ENCODE peak calls at places on chromosomes 7 and 10, in ten cellular contexts. One of them, this sample, is unnamed.

GRCh38 chr10:88465765-88466164 is 117.4 kb downstream of the RNLS start:
- DNase-seq in HT1080: no peak
- DNase-seq in lung: no peak
- DNase-seq in NCI-H1105: no peak
- DNase-seq in activated naive CD8-positive, alpha-beta T cell treated with anti-CD3 and anti-CD28 coated beads, Interleukin-2, amount 50 U/mL, for 24 hours: no peak
- DNase-seq in stimulated activated CD4-positive, alpha-beta T cell treated with anti-CD3 and anti-CD28 coated beads, Interleukin-12 subunit alpha, Interleukin-12 subunit beta, amount 100 ng/mL, for 4 hours: no peak
- DNase-seq in HFF-Myc: no peak
- DNase-seq in PC-9: no peak
- DNase-seq in cardiac muscle cell: no peak
- DNase-seq in Daoy: no peak
- DNase-seq in this sample: no peak

GRCh38 chr7:35258891-35259537 is 5.1 kb upstream of the TBX20 start:
- DNase-seq in PC-9: no peak
- DNase-seq in activated naive CD8-positive, alpha-beta T cell treated with anti-CD3 and anti-CD28 coated beads, Interleukin-2, amount 50 U/mL, for 24 hours: no peak
- DNase-seq in cardiac muscle cell: no peak
- DNase-seq in Daoy: no peak
- DNase-seq in lung: no peak
- DNase-seq in stimulated activated CD4-positive, alpha-beta T cell treated with anti-CD3 and anti-CD28 coated beads, Interleukin-12 subunit alpha, Interleukin-12 subunit beta, amount 100 ng/mL, for 4 hours: no peak
- DNase-seq in NCI-H1105: no peak
- DNase-seq in HFF-Myc: no peak
- DNase-seq in HT1080: no peak
- DNase-seq in this sample: no peak

GRCh38 chr7:24778543-24779282 is 21.4 kb upstream of the GSDME start:
- DNase-seq in activated naive CD8-positive, alpha-beta T cell treated with anti-CD3 and anti-CD28 coated beads, Interleukin-2, amount 50 U/mL, for 24 hours: no peak
- DNase-seq in HT1080: peak
- DNase-seq in lung: peak
- DNase-seq in stimulated activated CD4-positive, alpha-beta T cell treated with anti-CD3 and anti-CD28 coated beads, Interleukin-12 subunit alpha, Interleukin-12 subunit beta, amount 100 ng/mL, for 4 hours: no peak
- DNase-seq in cardiac muscle cell: no peak
- DNase-seq in NCI-H1105: no peak
- DNase-seq in PC-9: no peak
- DNase-seq in Daoy: peak
- DNase-seq in HFF-Myc: no peak
- DNase-seq in this sample: peak

GRCh38 chr10:69489506-69490090 is 38.3 kb downstream of the TSPAN15 start:
- DNase-seq in HT1080: no peak
- DNase-seq in PC-9: no peak
- DNase-seq in NCI-H1105: no peak
- DNase-seq in cardiac muscle cell: no peak
- DNase-seq in stimulated activated CD4-positive, alpha-beta T cell treated with anti-CD3 and anti-CD28 coated beads, Interleukin-12 subunit alpha, Interleukin-12 subunit beta, amount 100 ng/mL, for 4 hours: no peak
- DNase-seq in HFF-Myc: no peak
- DNase-seq in Daoy: no peak
- DNase-seq in activated naive CD8-positive, alpha-beta T cell treated with anti-CD3 and anti-CD28 coated beads, Interleukin-2, amount 50 U/mL, for 24 hours: no peak
- DNase-seq in lung: no peak
- DNase-seq in this sample: no peak

GRCh38 chr10:59018977-59019376 is 157.5 kb upstream of the PHYHIPL start:
- DNase-seq in HT1080: no peak
- DNase-seq in PC-9: no peak
- DNase-seq in HFF-Myc: no peak
- DNase-seq in lung: no peak
- DNase-seq in Daoy: no peak
- DNase-seq in activated naive CD8-positive, alpha-beta T cell treated with anti-CD3 and anti-CD28 coated beads, Interleukin-2, amount 50 U/mL, for 24 hours: no peak
- DNase-seq in NCI-H1105: no peak
- DNase-seq in stimulated activated CD4-positive, alpha-beta T cell treated with anti-CD3 and anti-CD28 coated beads, Interleukin-12 subunit alpha, Interleukin-12 subunit beta, amount 100 ng/mL, for 4 hours: no peak
- DNase-seq in cardiac muscle cell: no peak
- DNase-seq in this sample: no peak

GRCh38 chr7:27105161-27106122 is 3.0 kb upstream of the HOXA2 start:
- DNase-seq in lung: no peak
- DNase-seq in stimulated activated CD4-positive, alpha-beta T cell treated with anti-CD3 and anti-CD28 coated beads, Interleukin-12 subunit alpha, Interleukin-12 subunit beta, amount 100 ng/mL, for 4 hours: no peak
- DNase-seq in HFF-Myc: no peak
- DNase-seq in NCI-H1105: no peak
- DNase-seq in HT1080: no peak
- DNase-seq in Daoy: no peak
- DNase-seq in cardiac muscle cell: no peak
- DNase-seq in PC-9: no peak
- DNase-seq in activated naive CD8-positive, alpha-beta T cell treated with anti-CD3 and anti-CD28 coated beads, Interleukin-2, amount 50 U/mL, for 24 hours: no peak
- DNase-seq in this sample: no peak

GRCh38 chr7:75920431-75921161 is 5.6 kb downstream of the POR start:
- DNase-seq in NCI-H1105: no peak
- DNase-seq in HFF-Myc: no peak
- DNase-seq in stimulated activated CD4-positive, alpha-beta T cell treated with anti-CD3 and anti-CD28 coated beads, Interleukin-12 subunit alpha, Interleukin-12 subunit beta, amount 100 ng/mL, for 4 hours: no peak
- DNase-seq in PC-9: no peak
- DNase-seq in Daoy: no peak
- DNase-seq in lung: no peak
- DNase-seq in HT1080: no peak
- DNase-seq in activated naive CD8-positive, alpha-beta T cell treated with anti-CD3 and anti-CD28 coated beads, Interleukin-2, amount 50 U/mL, for 24 hours: peak
- DNase-seq in cardiac muscle cell: no peak
- DNase-seq in this sample: no peak

GRCh38 chr7:152486968-152487367 is 51.2 kb upstream of the KMT2C start:
- DNase-seq in NCI-H1105: no peak
- DNase-seq in stimulated activated CD4-positive, alpha-beta T cell treated with anti-CD3 and anti-CD28 coated beads, Interleukin-12 subunit alpha, Interleukin-12 subunit beta, amount 100 ng/mL, for 4 hours: no peak
- DNase-seq in activated naive CD8-positive, alpha-beta T cell treated with anti-CD3 and anti-CD28 coated beads, Interleukin-2, amount 50 U/mL, for 24 hours: no peak
- DNase-seq in PC-9: no peak
- DNase-seq in cardiac muscle cell: no peak
- DNase-seq in Daoy: no peak
- DNase-seq in HFF-Myc: no peak
- DNase-seq in lung: no peak
- DNase-seq in HT1080: no peak
- DNase-seq in this sample: no peak

GRCh38 chr7:82194011-82194410 is 249.6 kb downstream of the CACNA2D1 start:
- DNase-seq in lung: no peak
- DNase-seq in HFF-Myc: no peak
- DNase-seq in cardiac muscle cell: no peak
- DNase-seq in HT1080: peak
- DNase-seq in stimulated activated CD4-positive, alpha-beta T cell treated with anti-CD3 and anti-CD28 coated beads, Interleukin-12 subunit alpha, Interleukin-12 subunit beta, amount 100 ng/mL, for 4 hours: no peak
- DNase-seq in NCI-H1105: no peak
- DNase-seq in PC-9: no peak
- DNase-seq in activated naive CD8-positive, alpha-beta T cell treated with anti-CD3 and anti-CD28 coated beads, Interleukin-2, amount 50 U/mL, for 24 hours: no peak
- DNase-seq in Daoy: peak
- DNase-seq in this sample: no peak

GRCh38 chr7:43784030-43785001 is 25.8 kb downstream of the BLVRA start:
- DNase-seq in cardiac muscle cell: no peak
- DNase-seq in Daoy: peak
- DNase-seq in HT1080: no peak
- DNase-seq in PC-9: no peak
- DNase-seq in stimulated activated CD4-positive, alpha-beta T cell treated with anti-CD3 and anti-CD28 coated beads, Interleukin-12 subunit alpha, Interleukin-12 subunit beta, amount 100 ng/mL, for 4 hours: no peak
- DNase-seq in HFF-Myc: no peak
- DNase-seq in NCI-H1105: no peak
- DNase-seq in lung: no peak
- DNase-seq in activated naive CD8-positive, alpha-beta T cell treated with anti-CD3 and anti-CD28 coated beads, Interleukin-2, amount 50 U/mL, for 24 hours: peak
- DNase-seq in this sample: no peak

GRCh38 chr7:96547371-96547811 is 162.3 kb downstream of the SEM1 start:
- DNase-seq in activated naive CD8-positive, alpha-beta T cell treated with anti-CD3 and anti-CD28 coated beads, Interleukin-2, amount 50 U/mL, for 24 hours: no peak
- DNase-seq in PC-9: peak
- DNase-seq in NCI-H1105: peak
- DNase-seq in HFF-Myc: no peak
- DNase-seq in Daoy: peak
- DNase-seq in lung: no peak
- DNase-seq in HT1080: no peak
- DNase-seq in cardiac muscle cell: no peak
- DNase-seq in stimulated activated CD4-positive, alpha-beta T cell treated with anti-CD3 and anti-CD28 coated beads, Interleukin-12 subunit alpha, Interleukin-12 subunit beta, amount 100 ng/mL, for 4 hours: no peak
- DNase-seq in this sample: no peak